ENCODE peak calls at places on chromosomes 13 and 19, in five cellular contexts. A, B, K, W and V are unnamed samples.

GRCh38 chr19:1001538-1002166 is 1.4 kb downstream of the GRIN3B start:
- DNase-seq in A (no peak), B (peak), K (peak), W (no peak), V (no peak)

GRCh38 chr13:99542788-99543406 is 41.6 kb downstream of the TM9SF2 start:
- DNase-seq in A (no peak), B (no peak), K (no peak), W (no peak), V (no peak)

GRCh38 chr13:40922437-40923040 is 96.6 kb downstream of the ELF1 start:
- DNase-seq in A (no peak), B (peak), K (peak), W (no peak), V (no peak)

GRCh38 chr19:1730157-1730556 is 23.1 kb upstream of the ONECUT3 start:
- DNase-seq in A (no peak), B (no peak), K (no peak), W (no peak), V (no peak)

GRCh38 chr13:82867284-82867683 is 1015.0 kb downstream of the SLITRK1 start:
- DNase-seq in A (no peak), B (no peak), K (no peak), W (no peak), V (no peak)

GRCh38 chr13:50720856-50721663 is 122.4 kb downstream of the DLEU7 start:
- DNase-seq in A (no peak), B (no peak), K (no peak), W (no peak), V (no peak)

GRCh38 chr13:99548448-99548847 is 47.2 kb downstream of the TM9SF2 start:
- DNase-seq in A (no peak), B (no peak), K (no peak), W (no peak), V (no peak)

GRCh38 chr13:40087021-40088002 is 431.9 kb downstream of the COG6 start:
- DNase-seq in A (no peak), B (peak), K (peak), W (no peak), V (no peak)

GRCh38 chr13:99843872-99844271 is 127.7 kb downstream of the ZIC5 start:
- DNase-seq in A (no peak), B (peak), K (no peak), W (no peak), V (no peak)

GRCh38 chr19:50728084-50728737 is 5.0 kb downstream of the CLEC11A start:
- DNase-seq in A (peak), B (peak), K (peak), W (no peak), V (no peak)

GRCh38 chr13:74218291-74218690 is 84.1 kb upstream of the KLF12 start:
- DNase-seq in A (no peak), B (no peak), K (no peak), W (no peak), V (no peak)

GRCh38 chr19:4322942-4323665 is 15.5 kb downstream of the STAP2 start:
- DNase-seq in A (no peak), B (peak), K (no peak), W (no peak), V (no peak)

GRCh38 chr19:41112728-41113290 is 1.4 kb upstream of the CYP2F1 start:
- DNase-seq in A (no peak), B (no peak), K (no peak), W (no peak), V (no peak)

GRCh38 chr13:89003656-89004055 is 1332.5 kb downstream of the SLITRK5 start:
- DNase-seq in A (no peak), B (no peak), K (no peak), W (no peak), V (no peak)

GRCh38 chr19:17834350-17835181 is 13.2 kb downstream of the JAK3 start:
- DNase-seq in A (no peak), B (peak), K (peak), W (no peak), V (peak)

GRCh38 chr13:27419333-27419732 is 5.1 kb upstream of the GTF3A start:
- DNase-seq in A (no peak), B (no peak), K (no peak), W (no peak), V (no peak)

GRCh38 chr13:44474122-44474910 is 100.7 kb downstream of the SERP2 start:
- DNase-seq in A (no peak), B (peak), K (no peak), W (no peak), V (peak)

GRCh38 chr13:50594276-50594970 is 249.1 kb downstream of the DLEU7 start:
- DNase-seq in A (no peak), B (peak), K (peak), W (no peak), V (no peak)

GRCh38 chr13:97369269-97369893 is 64.6 kb upstream of the RAP2A start:
- DNase-seq in A (no peak), B (no peak), K (no peak), W (no peak), V (no peak)

GRCh38 chr13:98263841-98264240 is 86.8 kb upstream of the RNF113B start:
- DNase-seq in A (no peak), B (no peak), K (no peak), W (no peak), V (no peak)

GRCh38 chr19:3950871-3951861 is 18.3 kb downstream of the NMRK2 start:
- DNase-seq in A (no peak), B (no peak), K (no peak), W (no peak), V (no peak)

GRCh38 chr19:7482584-7483439 is 6.0 kb downstream of the PEX11G start:
- DNase-seq in A (no peak), B (peak), K (peak), W (no peak), V (no peak)

GRCh38 chr19:29872224-29872731 is 60.5 kb downstream of the CCNE1 start:
- DNase-seq in A (no peak), B (peak), K (peak), W (no peak), V (no peak)

GRCh38 chr13:32299893-32300292 is 15.3 kb downstream of the ZAR1L start:
- DNase-seq in A (no peak), B (no peak), K (no peak), W (no peak), V (no peak)

GRCh38 chr13:31898383-31899071 is 133.0 kb upstream of the FRY start:
- DNase-seq in A (no peak), B (no peak), K (no peak), W (no peak), V (no peak)

GRCh38 chr19:10797078-10797477 is 38.9 kb downstream of the TMED1 start:
- DNase-seq in A (no peak), B (no peak), K (no peak), W (no peak), V (no peak)

GRCh38 chr19:33325920-33326319 is 23.6 kb upstream of the CEBPA start:
- DNase-seq in A (no peak), B (no peak), K (no peak), W (no peak), V (no peak)

GRCh38 chr13:41548031-41548430 is 90.7 kb downstream of the RGCC start:
- DNase-seq in A (no peak), B (no peak), K (no peak), W (no peak), V (no peak)

GRCh38 chr19:4455742-4456565 is 1.6 kb downstream of the UBXN6 start:
- DNase-seq in A (no peak), B (no peak), K (no peak), W (no peak), V (peak)

GRCh38 chr13:41694902-41695301 is 237.6 kb downstream of the RGCC start:
- DNase-seq in A (no peak), B (no peak), K (no peak), W (peak), V (peak)

GRCh38 chr19:16266586-16266942 is 58.1 kb upstream of the KLF2 start:
- DNase-seq in A (no peak), B (no peak), K (no peak), W (no peak), V (no peak)

GRCh38 chr19:11123076-11123567 is 32.5 kb downstream of the SPC24 start:
- DNase-seq in A (no peak), B (no peak), K (no peak), W (no peak), V (no peak)

GRCh38 chr19:16897572-16898056 is 8.8 kb downstream of the F2RL3 start:
- DNase-seq in A (no peak), B (no peak), K (no peak), W (no peak), V (no peak)

GRCh38 chr19:51320258-51320657 is 8.8 kb downstream of the IGLON5 start:
- DNase-seq in A (no peak), B (no peak), K (no peak), W (no peak), V (no peak)

GRCh38 chr19:39858541-39858940 is 12.4 kb upstream of the FBL start:
- DNase-seq in A (no peak), B (peak), K (peak), W (no peak), V (peak)